ENCODE peak calls at places on chromosomes 12 and 14, in six cellular contexts. One of them, this sample, is unnamed.
A peak's percentile ranks its signal among the peaks of the same experiment; 100 is the strongest.

GRCh38 chr12:123967121-123967586 is 5.5 kb downstream of the CCDC92 start:
- DNase-seq in CD4-positive, alpha-beta T cell: no peak
- DNase-seq in stimulated activated naive CD4-positive, alpha-beta T cell: no peak
- DNase-seq in effector CD4-positive, alpha-beta T cell: no peak
- DNase-seq in iPS-NIHi11: no peak
- DNase-seq in small intestine: no peak
- DNase-seq in this sample: no peak

GRCh38 chr14:105845725-105846309 is 319.4 kb downstream of the TMEM121 start:
- DNase-seq in stimulated activated naive CD4-positive, alpha-beta T cell: no peak
- DNase-seq in small intestine: no peak
- DNase-seq in effector CD4-positive, alpha-beta T cell: no peak
- DNase-seq in CD4-positive, alpha-beta T cell: no peak
- DNase-seq in iPS-NIHi11: no peak
- DNase-seq in this sample: peak; percentile 2

GRCh38 chr14:93234798-93235197 is 27.7 kb downstream of the UBR7 start:
- DNase-seq in iPS-NIHi11: no peak
- DNase-seq in small intestine: no peak
- DNase-seq in effector CD4-positive, alpha-beta T cell: no peak
- DNase-seq in stimulated activated naive CD4-positive, alpha-beta T cell: no peak
- DNase-seq in CD4-positive, alpha-beta T cell: no peak
- DNase-seq in this sample: no peak

GRCh38 chr12:117749431-117749830 is 219.4 kb downstream of the KSR2 start:
- DNase-seq in effector CD4-positive, alpha-beta T cell: no peak
- DNase-seq in small intestine: no peak
- DNase-seq in iPS-NIHi11: no peak
- DNase-seq in stimulated activated naive CD4-positive, alpha-beta T cell: no peak
- DNase-seq in CD4-positive, alpha-beta T cell: no peak
- DNase-seq in this sample: no peak

GRCh38 chr12:98399532-98399931 is 115.9 kb upstream of the TMPO start:
- DNase-seq in iPS-NIHi11: peak; percentile 59
- DNase-seq in CD4-positive, alpha-beta T cell: peak; percentile 42
- DNase-seq in effector CD4-positive, alpha-beta T cell: peak; percentile 15
- DNase-seq in small intestine: peak; percentile 27
- DNase-seq in stimulated activated naive CD4-positive, alpha-beta T cell: no peak
- DNase-seq in this sample: peak; percentile 7

GRCh38 chr14:68668531-68668930 is 124.3 kb downstream of the ZFP36L1 start:
- DNase-seq in stimulated activated naive CD4-positive, alpha-beta T cell: no peak
- DNase-seq in effector CD4-positive, alpha-beta T cell: no peak
- DNase-seq in small intestine: no peak
- DNase-seq in iPS-NIHi11: no peak
- DNase-seq in CD4-positive, alpha-beta T cell: no peak
- DNase-seq in this sample: no peak

GRCh38 chr14:92563359-92563758 is 49.8 kb downstream of the RIN3 start:
- DNase-seq in stimulated activated naive CD4-positive, alpha-beta T cell: no peak
- DNase-seq in small intestine: no peak
- DNase-seq in CD4-positive, alpha-beta T cell: no peak
- DNase-seq in effector CD4-positive, alpha-beta T cell: no peak
- DNase-seq in iPS-NIHi11: no peak
- DNase-seq in this sample: no peak

GRCh38 chr12:118136559-118137003 is 657 bp downstream of the PEBP1 start:
- DNase-seq in iPS-NIHi11: peak; percentile 52
- DNase-seq in stimulated activated naive CD4-positive, alpha-beta T cell: peak; percentile 49
- DNase-seq in CD4-positive, alpha-beta T cell: no peak
- DNase-seq in small intestine: peak; percentile 85
- DNase-seq in effector CD4-positive, alpha-beta T cell: peak; percentile 5
- DNase-seq in this sample: no peak

GRCh38 chr14:104145826-104146642 is 7.6 kb downstream of the KIF26A start:
- DNase-seq in stimulated activated naive CD4-positive, alpha-beta T cell: no peak
- DNase-seq in small intestine: no peak
- DNase-seq in CD4-positive, alpha-beta T cell: no peak
- DNase-seq in iPS-NIHi11: peak; percentile 8
- DNase-seq in effector CD4-positive, alpha-beta T cell: no peak
- DNase-seq in this sample: no peak